ENCODE peak calls at places on chromosomes 7 and 10, in four cellular contexts. One of them, this sample, is unnamed. For H3K9me3, the result is how much of the 10 kb centered on the place peaks cover.

GRCh38 chr7:19677201-19677600 is 31.6 kb downstream of the POLR1F start:
- DNase-seq in PC-9: no peak
- DNase-seq in body of pancreas: no peak
- DNase-seq in mucosa of descending colon: no peak
- DNase-seq in this sample: no peak

GRCh38 chr7:100516135-100516812 is 22.7 kb upstream of the AGFG2 start:
- DNase-seq in PC-9: peak
- DNase-seq in body of pancreas: peak
- DNase-seq in mucosa of descending colon: no peak
- DNase-seq in this sample: no peak

GRCh38 chr7:26168458-26169023 is 16.5 kb downstream of the NFE2L3 start:
- DNase-seq in PC-9: no peak
- DNase-seq in body of pancreas: no peak
- DNase-seq in mucosa of descending colon: no peak
- DNase-seq in this sample: no peak

GRCh38 chr10:127906548-127907377 is at the start of gene PTPRE:
- DNase-seq in PC-9: peak
- DNase-seq in body of pancreas: peak
- DNase-seq in mucosa of descending colon: peak
- DNase-seq in this sample: peak

GRCh38 chr7:92797693-92798092 is 38.7 kb downstream of the CDK6 start:
- DNase-seq in PC-9: no peak
- DNase-seq in body of pancreas: no peak
- DNase-seq in mucosa of descending colon: no peak
- DNase-seq in this sample: no peak

GRCh38 chr10:59891349-59891748 is 15.0 kb downstream of the CCDC6 start:
- DNase-seq in PC-9: no peak
- DNase-seq in body of pancreas: no peak
- DNase-seq in mucosa of descending colon: no peak
- DNase-seq in this sample: no peak

GRCh38 chr7:6252310-6252709 is 20.1 kb downstream of the CYTH3 start:
- DNase-seq in PC-9: no peak
- DNase-seq in body of pancreas: no peak
- DNase-seq in mucosa of descending colon: no peak
- DNase-seq in this sample: no peak

GRCh38 chr10:103232772-103233488 is 12.8 kb upstream of the RPEL1 start:
- DNase-seq in PC-9: peak
- DNase-seq in body of pancreas: no peak
- DNase-seq in mucosa of descending colon: no peak
- DNase-seq in this sample: no peak

GRCh38 chr10:70619271-70620019 is 16.9 kb upstream of the PRF1 start:
- DNase-seq in PC-9: no peak
- DNase-seq in body of pancreas: no peak
- DNase-seq in mucosa of descending colon: no peak
- DNase-seq in this sample: no peak

GRCh38 chr10:86366033-86366901 is at the start of gene GRID1:
- DNase-seq in PC-9: no peak
- DNase-seq in body of pancreas: peak
- DNase-seq in mucosa of descending colon: peak
- DNase-seq in this sample: no peak

GRCh38 chr7:117212969-117213877 is 109.6 kb downstream of the WNT2 start:
- DNase-seq in PC-9: peak
- DNase-seq in body of pancreas: peak
- DNase-seq in mucosa of descending colon: peak
- DNase-seq in this sample: peak

GRCh38 chr7:112083776-112084175 is 122.4 kb downstream of the DOCK4 start:
- DNase-seq in PC-9: no peak
- DNase-seq in body of pancreas: no peak
- DNase-seq in mucosa of descending colon: no peak
- DNase-seq in this sample: no peak

GRCh38 chr7:87113077-87113476 is 39.2 kb upstream of the DMTF1 start:
- DNase-seq in PC-9: no peak
- DNase-seq in body of pancreas: peak
- DNase-seq in mucosa of descending colon: no peak
- DNase-seq in this sample: no peak

GRCh38 chr7:87111877-87112276 is 40.4 kb upstream of the DMTF1 start:
- DNase-seq in PC-9: no peak
- DNase-seq in body of pancreas: no peak
- DNase-seq in mucosa of descending colon: no peak
- DNase-seq in this sample: no peak

GRCh38 chr7:87106974-87107612 is 45.2 kb upstream of the DMTF1 start:
- DNase-seq in PC-9: no peak
- DNase-seq in body of pancreas: no peak
- DNase-seq in mucosa of descending colon: no peak
- DNase-seq in this sample: no peak

GRCh38 chr7:87107949-87108757 is 44.1 kb upstream of the DMTF1 start:
- DNase-seq in PC-9: no peak
- DNase-seq in body of pancreas: no peak
- DNase-seq in mucosa of descending colon: no peak
- DNase-seq in this sample: no peak

DNA sequence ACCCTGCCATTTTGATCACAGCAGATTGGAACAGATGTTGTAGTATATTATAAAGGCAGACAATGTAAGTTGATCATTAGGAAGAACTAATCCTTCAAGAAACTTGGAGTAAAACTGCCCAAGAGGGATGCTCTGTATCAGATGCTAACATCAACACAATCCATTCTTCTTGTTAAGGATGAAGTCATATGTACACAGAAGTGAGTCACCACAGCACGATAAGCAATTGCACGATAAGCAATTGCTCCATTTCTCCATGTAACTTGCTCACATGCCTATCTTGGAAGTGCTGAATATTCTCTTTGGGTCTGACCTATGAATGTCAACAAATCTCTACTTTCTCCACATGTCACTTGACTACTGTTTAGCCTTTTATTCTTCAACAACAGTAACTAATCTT is 41.5 kb upstream of the DMTF1 start:
- DNase-seq in PC-9: no peak
- DNase-seq in body of pancreas: no peak
- DNase-seq in mucosa of descending colon: no peak
- DNase-seq in this sample: no peak
- H3K9me3 ChIP-seq in PC-9: under half
- H3K9me3 ChIP-seq in body of pancreas: under half
- H3K9me3 ChIP-seq in mucosa of descending colon: under half
- H3K9me3 ChIP-seq in this sample: under half

GRCh38 chr10:133445268-133445732 is 8.4 kb upstream of the SCART1 start:
- DNase-seq in PC-9: no peak
- DNase-seq in body of pancreas: no peak
- DNase-seq in mucosa of descending colon: no peak
- DNase-seq in this sample: no peak
- H3K9me3 ChIP-seq in PC-9: under half
- H3K9me3 ChIP-seq in body of pancreas: under half
- H3K9me3 ChIP-seq in mucosa of descending colon: under half
- H3K9me3 ChIP-seq in this sample: under half

GRCh38 chr10:37844644-37845043 is 12.8 kb downstream of the ZNF248 start:
- DNase-seq in PC-9: no peak
- DNase-seq in body of pancreas: no peak
- DNase-seq in mucosa of descending colon: no peak
- DNase-seq in this sample: no peak

GRCh38 chr10:37839243-37839642 is 18.2 kb downstream of the ZNF248 start:
- DNase-seq in PC-9: no peak
- DNase-seq in body of pancreas: no peak
- DNase-seq in mucosa of descending colon: no peak
- DNase-seq in this sample: no peak
- H3K9me3 ChIP-seq in PC-9: under half
- H3K9me3 ChIP-seq in body of pancreas: under half
- H3K9me3 ChIP-seq in mucosa of descending colon: under half
- H3K9me3 ChIP-seq in this sample: under half

GRCh38 chr10:130834573-130834972 is 476.9 kb downstream of the TCERG1L start:
- DNase-seq in PC-9: no peak
- DNase-seq in body of pancreas: no peak
- DNase-seq in mucosa of descending colon: no peak
- DNase-seq in this sample: no peak
- H3K9me3 ChIP-seq in PC-9: under half
- H3K9me3 ChIP-seq in body of pancreas: under half
- H3K9me3 ChIP-seq in mucosa of descending colon: under half
- H3K9me3 ChIP-seq in this sample: under half

GRCh38 chr7:53539558-53539957 is 504.1 kb downstream of the POM121L12 start:
- DNase-seq in PC-9: no peak
- DNase-seq in body of pancreas: no peak
- DNase-seq in mucosa of descending colon: no peak
- DNase-seq in this sample: no peak

GRCh38 chr7:53542164-53542563 is 506.7 kb downstream of the POM121L12 start:
- DNase-seq in PC-9: no peak
- DNase-seq in body of pancreas: no peak
- DNase-seq in mucosa of descending colon: no peak
- DNase-seq in this sample: no peak

DNA sequence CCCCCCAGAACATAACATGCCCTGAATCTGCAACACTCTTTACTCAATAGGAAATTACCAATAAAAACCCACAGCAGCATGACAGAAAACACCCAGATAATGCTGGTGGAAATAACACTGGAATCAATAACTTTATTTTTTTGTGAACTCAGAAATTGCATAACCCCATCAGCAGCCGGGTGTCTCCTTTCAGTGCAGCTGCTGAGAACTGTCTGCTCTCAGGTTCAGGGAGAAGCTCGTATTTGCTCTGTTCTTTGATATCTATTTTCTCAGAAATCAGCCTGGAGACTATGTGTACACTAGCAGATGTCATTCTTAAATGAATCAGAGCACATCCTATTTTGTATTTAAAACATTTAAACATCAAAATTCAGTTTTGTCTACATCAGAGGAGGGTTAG is 506.0 kb downstream of the POM121L12 start:
- DNase-seq in PC-9: no peak
- DNase-seq in body of pancreas: no peak
- DNase-seq in mucosa of descending colon: no peak
- DNase-seq in this sample: no peak
- H3K9me3 ChIP-seq in PC-9: under half
- H3K9me3 ChIP-seq in body of pancreas: under half
- H3K9me3 ChIP-seq in mucosa of descending colon: under half
- H3K9me3 ChIP-seq in this sample: under half

GRCh38 chr7:57216340-57216739 is 84.1 kb upstream of the ZNF479 start:
- DNase-seq in PC-9: no peak
- DNase-seq in body of pancreas: no peak
- DNase-seq in mucosa of descending colon: no peak
- DNase-seq in this sample: no peak
- H3K9me3 ChIP-seq in PC-9: under half
- H3K9me3 ChIP-seq in body of pancreas: under half
- H3K9me3 ChIP-seq in mucosa of descending colon: half or more
- H3K9me3 ChIP-seq in this sample: under half

GRCh38 chr10:58258977-58259692 is 8.6 kb downstream of the IPMK start:
- DNase-seq in PC-9: no peak
- DNase-seq in body of pancreas: no peak
- DNase-seq in mucosa of descending colon: no peak
- DNase-seq in this sample: no peak

GRCh38 chr10:58254644-58255043 is 13.1 kb downstream of the IPMK start:
- DNase-seq in PC-9: no peak
- DNase-seq in body of pancreas: no peak
- DNase-seq in mucosa of descending colon: no peak
- DNase-seq in this sample: no peak

GRCh38 chr10:58253184-58253583 is 14.5 kb downstream of the IPMK start:
- DNase-seq in PC-9: no peak
- DNase-seq in body of pancreas: no peak
- DNase-seq in mucosa of descending colon: no peak
- DNase-seq in this sample: no peak
- H3K9me3 ChIP-seq in PC-9: under half
- H3K9me3 ChIP-seq in body of pancreas: under half
- H3K9me3 ChIP-seq in mucosa of descending colon: under half
- H3K9me3 ChIP-seq in this sample: under half